ENCODE peak calls at places on chromosomes 13 and 19, in seven cellular contexts. One of them, this sample, is unnamed.

GRCh38 chr19:5927439-5927821 is 13.4 kb downstream of the CAPS start:
- DNase-seq in upper lobe of left lung: no peak
- DNase-seq in right lobe of liver: no peak
- DNase-seq in breast epithelium: no peak
- DNase-seq in IMR-90: no peak
- DNase-seq in spleen: no peak
- DNase-seq in uterus: no peak
- DNase-seq in this sample: no peak

GRCh38 chr13:111184685-111185401 is 69.7 kb downstream of the ARHGEF7 start:
- DNase-seq in uterus: no peak
- DNase-seq in upper lobe of left lung: no peak
- DNase-seq in IMR-90: no peak
- DNase-seq in right lobe of liver: no peak
- DNase-seq in spleen: peak
- DNase-seq in breast epithelium: no peak
- DNase-seq in this sample: peak

GRCh38 chr19:46753420-46754155 is 7.3 kb upstream of the STRN4 start:
- DNase-seq in uterus: peak
- DNase-seq in upper lobe of left lung: peak
- DNase-seq in right lobe of liver: peak
- DNase-seq in spleen: peak
- DNase-seq in IMR-90: no peak
- DNase-seq in breast epithelium: no peak
- DNase-seq in this sample: no peak

GRCh38 chr19:38375098-38375493 is 725 bp downstream of the PSMD8 start:
- DNase-seq in breast epithelium: no peak
- DNase-seq in spleen: no peak
- DNase-seq in IMR-90: peak
- DNase-seq in right lobe of liver: no peak
- DNase-seq in upper lobe of left lung: no peak
- DNase-seq in uterus: no peak
- DNase-seq in this sample: no peak

GRCh38 chr19:7856679-7857663 is 17.2 kb downstream of the PRR36 start:
- DNase-seq in breast epithelium: no peak
- DNase-seq in right lobe of liver: no peak
- DNase-seq in uterus: no peak
- DNase-seq in upper lobe of left lung: no peak
- DNase-seq in spleen: no peak
- DNase-seq in IMR-90: no peak
- DNase-seq in this sample: no peak

GRCh38 chr13:109974354-109974753 is 188.0 kb upstream of the IRS2 start:
- DNase-seq in breast epithelium: no peak
- DNase-seq in upper lobe of left lung: no peak
- DNase-seq in spleen: no peak
- DNase-seq in uterus: no peak
- DNase-seq in right lobe of liver: no peak
- DNase-seq in IMR-90: peak
- DNase-seq in this sample: no peak

GRCh38 chr13:45615501-45616101 is at the start of gene ERICH6B:
- DNase-seq in uterus: no peak
- DNase-seq in breast epithelium: no peak
- DNase-seq in upper lobe of left lung: no peak
- DNase-seq in right lobe of liver: no peak
- DNase-seq in spleen: no peak
- DNase-seq in IMR-90: peak
- DNase-seq in this sample: no peak

GRCh38 chr13:43128504-43128929 is 105.1 kb downstream of the DNAJC15 start:
- DNase-seq in uterus: peak
- DNase-seq in breast epithelium: no peak
- DNase-seq in IMR-90: no peak
- DNase-seq in upper lobe of left lung: no peak
- DNase-seq in spleen: no peak
- DNase-seq in right lobe of liver: no peak
- DNase-seq in this sample: no peak

GRCh38 chr19:33488826-33489225 is 32.8 kb downstream of the PEPD start:
- DNase-seq in uterus: no peak
- DNase-seq in breast epithelium: no peak
- DNase-seq in right lobe of liver: no peak
- DNase-seq in upper lobe of left lung: no peak
- DNase-seq in spleen: peak
- DNase-seq in IMR-90: no peak
- DNase-seq in this sample: no peak

GRCh38 chr13:47679391-47679790 is 321.7 kb downstream of the SUCLA2 start:
- DNase-seq in spleen: no peak
- DNase-seq in upper lobe of left lung: no peak
- DNase-seq in breast epithelium: no peak
- DNase-seq in uterus: no peak
- DNase-seq in right lobe of liver: no peak
- DNase-seq in IMR-90: peak
- DNase-seq in this sample: no peak

GRCh38 chr13:33497146-33497845 is 211.7 kb upstream of the STARD13 start:
- DNase-seq in IMR-90: peak
- DNase-seq in upper lobe of left lung: no peak
- DNase-seq in uterus: no peak
- DNase-seq in spleen: no peak
- DNase-seq in right lobe of liver: no peak
- DNase-seq in breast epithelium: no peak
- DNase-seq in this sample: no peak

GRCh38 chr13:35712907-35713685 is 236.6 kb upstream of the MAB21L1 start:
- DNase-seq in breast epithelium: no peak
- DNase-seq in right lobe of liver: no peak
- DNase-seq in upper lobe of left lung: no peak
- DNase-seq in spleen: no peak
- DNase-seq in uterus: no peak
- DNase-seq in IMR-90: peak
- DNase-seq in this sample: no peak
- H3K27ac ChIP-seq in breast epithelium: no peak
- H3K27ac ChIP-seq in right lobe of liver: no peak
- H3K27ac ChIP-seq in upper lobe of left lung: no peak
- H3K27ac ChIP-seq in spleen: no peak
- H3K27ac ChIP-seq in uterus: no peak
- H3K27ac ChIP-seq in IMR-90: peak
- H3K27ac ChIP-seq in this sample: no peak

GRCh38 chr19:39927524-39928356 is 6.7 kb downstream of the FCGBP start:
- DNase-seq in spleen: no peak
- DNase-seq in IMR-90: no peak
- DNase-seq in uterus: no peak
- DNase-seq in breast epithelium: no peak
- DNase-seq in upper lobe of left lung: no peak
- DNase-seq in right lobe of liver: no peak
- DNase-seq in this sample: no peak

GRCh38 chr19:39924952-39925351 is 9.5 kb downstream of the FCGBP start:
- DNase-seq in IMR-90: no peak
- DNase-seq in right lobe of liver: no peak
- DNase-seq in spleen: no peak
- DNase-seq in breast epithelium: no peak
- DNase-seq in uterus: no peak
- DNase-seq in upper lobe of left lung: no peak
- DNase-seq in this sample: no peak

GRCh38 chr19:39926170-39926755 is 8.2 kb downstream of the FCGBP start:
- DNase-seq in breast epithelium: no peak
- DNase-seq in spleen: no peak
- DNase-seq in IMR-90: no peak
- DNase-seq in right lobe of liver: no peak
- DNase-seq in upper lobe of left lung: no peak
- DNase-seq in uterus: no peak
- DNase-seq in this sample: no peak

GRCh38 chr19:39928357-39928725 is 6.1 kb downstream of the FCGBP start:
- DNase-seq in spleen: no peak
- DNase-seq in breast epithelium: no peak
- DNase-seq in IMR-90: no peak
- DNase-seq in right lobe of liver: no peak
- DNase-seq in upper lobe of left lung: no peak
- DNase-seq in uterus: no peak
- DNase-seq in this sample: no peak

GRCh38 chr19:39927076-39927475 is 7.4 kb downstream of the FCGBP start:
- DNase-seq in upper lobe of left lung: no peak
- DNase-seq in spleen: no peak
- DNase-seq in right lobe of liver: no peak
- DNase-seq in uterus: no peak
- DNase-seq in breast epithelium: no peak
- DNase-seq in IMR-90: no peak
- DNase-seq in this sample: no peak
- TF ChIP-seq POLR2A in upper lobe of left lung: no peak
- TF ChIP-seq POLR2A in spleen: no peak
- TF ChIP-seq POLR2A in right lobe of liver: no peak
- TF ChIP-seq POLR2A in uterus: no peak
- TF ChIP-seq POLR2A in breast epithelium: no peak
- TF ChIP-seq POLR2A in IMR-90: no peak
- TF ChIP-seq POLR2A in this sample: no peak

DNA sequence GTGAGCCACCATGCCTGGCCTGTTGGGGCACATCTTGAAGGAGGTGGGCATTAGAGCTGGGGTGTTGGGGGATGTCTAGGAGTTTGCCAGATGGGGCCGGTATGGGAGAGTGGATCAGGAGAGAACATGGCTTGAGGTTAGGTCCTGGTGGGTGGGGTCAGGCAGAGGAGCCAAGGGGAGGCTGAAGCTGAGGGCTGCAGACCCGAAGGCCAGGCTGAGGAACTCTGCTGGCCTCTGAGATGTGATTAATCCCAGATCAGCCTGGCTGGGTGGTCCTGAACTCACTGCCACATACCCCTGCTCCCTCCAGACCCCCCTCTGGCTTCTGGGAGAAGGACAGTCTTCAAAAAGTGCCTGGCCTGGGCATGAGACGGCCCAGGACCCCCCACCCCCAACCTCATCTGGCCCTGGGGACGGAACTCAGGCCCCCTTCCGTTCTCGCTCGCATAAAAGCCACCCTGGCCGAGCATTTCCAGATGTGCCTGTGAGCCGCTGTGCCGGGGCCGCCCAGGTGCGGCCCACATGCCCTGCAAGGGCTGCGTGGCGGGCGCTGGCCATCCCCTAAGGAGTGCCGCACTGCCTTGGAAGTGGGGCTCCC is 2.7 kb downstream of the FSTL3 start:
- DNase-seq in uterus: peak
- DNase-seq in IMR-90: no peak
- DNase-seq in upper lobe of left lung: no peak
- DNase-seq in right lobe of liver: no peak
- DNase-seq in spleen: no peak
- DNase-seq in breast epithelium: peak
- DNase-seq in this sample: no peak
- H3K27ac ChIP-seq in uterus: peak
- H3K27ac ChIP-seq in IMR-90: peak
- H3K27ac ChIP-seq in upper lobe of left lung: peak
- H3K27ac ChIP-seq in right lobe of liver: peak
- H3K27ac ChIP-seq in spleen: no peak
- H3K27ac ChIP-seq in breast epithelium: peak
- H3K27ac ChIP-seq in this sample: peak

GRCh38 chr19:3135961-3136683 is at the start of gene GNA15:
- DNase-seq in uterus: no peak
- DNase-seq in breast epithelium: peak
- DNase-seq in upper lobe of left lung: peak
- DNase-seq in IMR-90: no peak
- DNase-seq in right lobe of liver: no peak
- DNase-seq in spleen: peak
- DNase-seq in this sample: no peak

GRCh38 chr19:3137139-3137538 is 1.3 kb downstream of the GNA15 start:
- DNase-seq in breast epithelium: no peak
- DNase-seq in uterus: no peak
- DNase-seq in right lobe of liver: no peak
- DNase-seq in IMR-90: no peak
- DNase-seq in spleen: no peak
- DNase-seq in upper lobe of left lung: no peak
- DNase-seq in this sample: no peak

GRCh38 chr19:3133793-3134116 is 2.1 kb upstream of the GNA15 start:
- DNase-seq in uterus: no peak
- DNase-seq in IMR-90: no peak
- DNase-seq in breast epithelium: no peak
- DNase-seq in upper lobe of left lung: no peak
- DNase-seq in right lobe of liver: no peak
- DNase-seq in spleen: no peak
- DNase-seq in this sample: no peak

GRCh38 chr19:3138268-3138667 is 2.4 kb downstream of the GNA15 start:
- DNase-seq in spleen: no peak
- DNase-seq in IMR-90: no peak
- DNase-seq in right lobe of liver: no peak
- DNase-seq in uterus: no peak
- DNase-seq in upper lobe of left lung: no peak
- DNase-seq in breast epithelium: no peak
- DNase-seq in this sample: no peak

GRCh38 chr19:3136684-3137055 is 837 bp downstream of the GNA15 start:
- DNase-seq in uterus: no peak
- DNase-seq in spleen: no peak
- DNase-seq in IMR-90: no peak
- DNase-seq in right lobe of liver: no peak
- DNase-seq in breast epithelium: no peak
- DNase-seq in upper lobe of left lung: no peak
- DNase-seq in this sample: no peak
- TF ChIP-seq POLR2A in uterus: no peak
- TF ChIP-seq POLR2A in spleen: no peak
- TF ChIP-seq POLR2A in IMR-90: no peak
- TF ChIP-seq POLR2A in right lobe of liver: no peak
- TF ChIP-seq POLR2A in breast epithelium: no peak
- TF ChIP-seq POLR2A in upper lobe of left lung: no peak
- TF ChIP-seq POLR2A in this sample: no peak

GRCh38 chr19:55459950-55460657 is 1.3 kb downstream of the ISOC2 start:
- DNase-seq in spleen: no peak
- DNase-seq in uterus: no peak
- DNase-seq in breast epithelium: no peak
- DNase-seq in right lobe of liver: no peak
- DNase-seq in upper lobe of left lung: no peak
- DNase-seq in IMR-90: peak
- DNase-seq in this sample: no peak
- H3K27ac ChIP-seq in spleen: peak
- H3K27ac ChIP-seq in uterus: peak
- H3K27ac ChIP-seq in breast epithelium: peak
- H3K27ac ChIP-seq in right lobe of liver: peak
- H3K27ac ChIP-seq in upper lobe of left lung: no peak
- H3K27ac ChIP-seq in IMR-90: peak
- H3K27ac ChIP-seq in this sample: peak

GRCh38 chr19:48121909-48122371 is 11.3 kb upstream of the PLA2G4C start:
- DNase-seq in spleen: peak
- DNase-seq in IMR-90: no peak
- DNase-seq in breast epithelium: peak
- DNase-seq in right lobe of liver: no peak
- DNase-seq in uterus: peak
- DNase-seq in upper lobe of left lung: peak
- DNase-seq in this sample: no peak
- TF ChIP-seq POLR2A in spleen: no peak
- TF ChIP-seq POLR2A in IMR-90: no peak
- TF ChIP-seq POLR2A in breast epithelium: no peak
- TF ChIP-seq POLR2A in right lobe of liver: no peak
- TF ChIP-seq POLR2A in uterus: no peak
- TF ChIP-seq POLR2A in upper lobe of left lung: no peak
- TF ChIP-seq POLR2A in this sample: no peak

GRCh38 chr13:59790626-59791025 is 373.1 kb downstream of the DIAPH3 start:
- DNase-seq in uterus: no peak
- DNase-seq in upper lobe of left lung: no peak
- DNase-seq in breast epithelium: no peak
- DNase-seq in IMR-90: peak
- DNase-seq in right lobe of liver: no peak
- DNase-seq in spleen: no peak
- DNase-seq in this sample: no peak
- H3K27ac ChIP-seq in uterus: no peak
- H3K27ac ChIP-seq in upper lobe of left lung: no peak
- H3K27ac ChIP-seq in breast epithelium: no peak
- H3K27ac ChIP-seq in IMR-90: no peak
- H3K27ac ChIP-seq in right lobe of liver: no peak
- H3K27ac ChIP-seq in spleen: no peak
- H3K27ac ChIP-seq in this sample: no peak

GRCh38 chr13:20716951-20717350 is 13.5 kb downstream of the IL17D start:
- DNase-seq in IMR-90: no peak
- DNase-seq in spleen: no peak
- DNase-seq in uterus: no peak
- DNase-seq in right lobe of liver: no peak
- DNase-seq in upper lobe of left lung: no peak
- DNase-seq in breast epithelium: no peak
- DNase-seq in this sample: peak
- TF ChIP-seq POLR2A in IMR-90: no peak
- TF ChIP-seq POLR2A in spleen: no peak
- TF ChIP-seq POLR2A in uterus: no peak
- TF ChIP-seq POLR2A in right lobe of liver: no peak
- TF ChIP-seq POLR2A in upper lobe of left lung: no peak
- TF ChIP-seq POLR2A in breast epithelium: no peak
- TF ChIP-seq POLR2A in this sample: no peak

GRCh38 chr13:77697208-77698103 is at the start of gene SLAIN1:
- DNase-seq in upper lobe of left lung: peak
- DNase-seq in IMR-90: peak
- DNase-seq in spleen: peak
- DNase-seq in uterus: peak
- DNase-seq in right lobe of liver: peak
- DNase-seq in breast epithelium: peak
- DNase-seq in this sample: peak
- H3K27ac ChIP-seq in upper lobe of left lung: peak
- H3K27ac ChIP-seq in IMR-90: no peak
- H3K27ac ChIP-seq in spleen: peak
- H3K27ac ChIP-seq in uterus: peak
- H3K27ac ChIP-seq in right lobe of liver: peak
- H3K27ac ChIP-seq in breast epithelium: peak
- H3K27ac ChIP-seq in this sample: peak

This sample was measured in gastrocnemius medialis.